ENCODE peak calls at places on chromosome 7, in six cellular contexts. Y is naive thymus-derived CD4-positive, alpha-beta T cell; M is AG09309; U is AG04450; S is CD4-positive, alpha-beta memory T cell; A is cardiac fibroblast. G is an unnamed sample.

GRCh38 chr7:24828871-24829661 is 71.8 kb upstream of the GSDME start:
- DNase-seq in Y (no peak), M (no peak), U (no peak), S (no peak), A (peak; percentile 73), G (no peak)

GRCh38 chr7:111312966-111313365 is 222.0 kb downstream of the LRRN3 start:
- DNase-seq in Y (no peak), M (no peak), U (no peak), S (no peak), A (peak; percentile 24), G (no peak)

GRCh38 chr7:108455833-108456677 is at the start of gene NRCAM:
- DNase-seq in Y (peak; percentile 30), M (no peak), U (no peak), S (no peak), A (peak; percentile 85), G (no peak)

GRCh38 chr7:124909808-124910207 is 19.8 kb downstream of the POT1 start:
- DNase-seq in Y (no peak), M (no peak), U (no peak), S (no peak), A (no peak), G (no peak)

GRCh38 chr7:131106681-131107342 is 220.9 kb upstream of the MKLN1 start:
- DNase-seq in Y (peak; percentile 77), M (no peak), U (no peak), S (peak; percentile 87), A (no peak), G (no peak)

GRCh38 chr7:108015740-108016139 is 12.8 kb upstream of the LAMB1 start:
- DNase-seq in Y (no peak), M (no peak), U (no peak), S (no peak), A (no peak), G (no peak)

GRCh38 chr7:41886257-41886905 is 183.5 kb upstream of the INHBA start:
- DNase-seq in Y (no peak), M (peak; percentile 91), U (peak; percentile 66), S (no peak), A (peak; percentile 83), G (no peak)

GRCh38 chr7:38382627-38383026 is 109.2 kb upstream of the TARP start:
- DNase-seq in Y (no peak), M (peak; percentile 32), U (no peak), S (no peak), A (peak; percentile 56), G (no peak)

GRCh38 chr7:30612658-30613265 is 18.1 kb downstream of the GARS1 start:
- DNase-seq in Y (no peak), M (no peak), U (peak; percentile 18), S (no peak), A (no peak), G (no peak)

GRCh38 chr7:87059525-87060287 is at the start of gene ELAPOR2:
- DNase-seq in Y (peak; percentile 68), M (no peak), U (no peak), S (peak; percentile 81), A (peak; percentile 41), G (peak; percentile 45)

GRCh38 chr7:115009139-115009538 is 87.2 kb downstream of the MDFIC start:
- DNase-seq in Y (no peak), M (no peak), U (no peak), S (no peak), A (no peak), G (no peak)

GRCh38 chr7:127871226-127871625 is 160.0 kb downstream of the LRRC4 start:
- DNase-seq in Y (no peak), M (no peak), U (no peak), S (no peak), A (no peak), G (no peak)

GRCh38 chr7:107691713-107692112 is 31.1 kb downstream of the SLC26A4 start:
- DNase-seq in Y (no peak), M (no peak), U (no peak), S (no peak), A (peak; percentile 59), G (no peak)

GRCh38 chr7:132760873-132761272 is 184.6 kb upstream of the PLXNA4 start:
- DNase-seq in Y (no peak), M (no peak), U (no peak), S (no peak), A (no peak), G (no peak)

GRCh38 chr7:86653919-86654659 is 10.4 kb downstream of the GRM3 start:
- DNase-seq in Y (no peak), M (no peak), U (no peak), S (no peak), A (peak; percentile 9), G (no peak)

GRCh38 chr7:138125598-138126111 is 49.4 kb downstream of the AKR1D1 start:
- DNase-seq in Y (no peak), M (no peak), U (no peak), S (no peak), A (no peak), G (no peak)

DNA sequence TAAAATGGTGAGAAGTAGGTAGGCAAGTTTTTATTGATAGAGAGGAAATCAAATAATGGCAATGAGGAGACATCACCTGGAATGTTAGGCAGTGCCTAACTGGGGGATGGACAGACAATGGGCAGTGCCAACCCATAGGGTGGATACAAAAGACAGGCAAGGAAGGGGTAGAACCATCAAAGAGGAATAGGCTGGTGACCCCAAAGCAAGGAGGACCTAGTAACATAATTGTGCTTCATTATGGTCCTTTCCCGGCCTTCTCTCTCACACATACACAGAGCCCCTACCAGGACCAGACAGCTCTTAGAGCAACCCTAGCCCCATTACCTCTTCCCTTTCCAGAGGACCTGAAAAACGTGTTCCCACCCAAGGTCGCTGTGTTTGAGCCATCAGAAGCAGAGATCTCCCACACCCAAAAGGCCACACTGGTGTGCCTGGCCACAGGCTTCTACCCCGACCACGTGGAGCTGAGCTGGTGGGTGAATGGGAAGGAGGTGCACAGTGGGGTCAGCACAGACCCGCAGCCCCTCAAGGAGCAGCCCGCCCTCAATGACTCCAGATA is 30.0 kb downstream of the PRSS2 start:
- DNase-seq in Y (no peak), M (no peak), U (no peak), S (no peak), A (no peak), G (no peak)
- H3K4me3 ChIP-seq in Y (peak overlapping the region; percentile 83), M (no peak overlapping the region), U (no peak overlapping the region), S (peak overlapping the region; percentile 84), A (no peak overlapping the region), G (no peak overlapping the region)

GRCh38 chr7:145497911-145498525 is 618.6 kb upstream of the CNTNAP2 start:
- DNase-seq in Y (no peak), M (no peak), U (no peak), S (no peak), A (no peak), G (no peak)
- H3K4me3 ChIP-seq in Y (no peak overlapping the region), M (no peak overlapping the region), U (no peak overlapping the region), S (no peak overlapping the region), A (no peak overlapping the region), G (no peak overlapping the region)

GRCh38 chr7:27109533-27110162 is 7.2 kb upstream of the HOXA2 start:
- DNase-seq in Y (no peak), M (no peak), U (no peak), S (no peak), A (no peak), G (no peak)

GRCh38 chr7:27110977-27111752 is 8.7 kb upstream of the HOXA2 start:
- DNase-seq in Y (no peak), M (no peak), U (no peak), S (no peak), A (no peak), G (no peak)

GRCh38 chr7:27108390-27109127 is 6.1 kb upstream of the HOXA2 start:
- DNase-seq in Y (no peak), M (no peak), U (no peak), S (no peak), A (no peak), G (no peak)

GRCh38 chr7:27111753-27112277 is 9.3 kb upstream of the HOXA2 start:
- DNase-seq in Y (no peak), M (no peak), U (no peak), S (no peak), A (no peak), G (no peak)

GRCh38 chr7:27110163-27110976 is 7.9 kb upstream of the HOXA2 start:
- DNase-seq in Y (no peak), M (no peak), U (peak; percentile 68), S (no peak), A (peak; percentile 64), G (no peak)
- H3K4me3 ChIP-seq in Y (no peak overlapping the region), M (no peak overlapping the region), U (peak overlapping the region; percentile 84), S (no peak overlapping the region), A (no peak overlapping the region), G (no peak overlapping the region)

GRCh38 chr7:2508327-2509231 is 11.0 kb upstream of the LFNG start:
- DNase-seq in Y (peak; percentile 93), M (peak; percentile 40), U (no peak), S (peak; percentile 96), A (peak; percentile 40), G (peak; percentile 70)
- H3K4me3 ChIP-seq in Y (peak overlapping the region; percentile 61), M (no peak overlapping the region), U (no peak overlapping the region), S (peak overlapping the region; percentile 39), A (no peak overlapping the region), G (peak overlapping the region; percentile 7)

DNA sequence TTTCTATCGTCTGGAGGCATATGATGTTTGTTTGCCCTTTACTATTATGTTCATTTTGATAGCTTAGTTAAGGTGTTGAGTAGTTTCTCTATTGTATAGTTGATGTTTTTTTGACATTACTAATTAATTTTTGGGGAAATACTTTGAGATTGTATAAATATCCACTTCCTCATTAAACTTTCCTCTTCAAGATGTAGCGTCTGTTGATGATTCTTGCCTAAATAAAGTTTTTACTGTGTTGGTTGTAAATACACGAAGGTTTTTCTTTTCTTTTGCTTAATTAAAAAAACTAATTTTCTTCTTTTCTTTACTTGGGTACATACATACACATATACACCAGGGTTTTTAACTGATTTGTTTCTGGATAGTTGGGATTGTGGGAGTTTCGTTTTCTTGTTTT is 8.5 kb downstream of the KMT2E start:
- DNase-seq in Y (no peak), M (no peak), U (no peak), S (no peak), A (no peak), G (no peak)
- H3K4me3 ChIP-seq in Y (no peak overlapping the region), M (no peak overlapping the region), U (no peak overlapping the region), S (no peak overlapping the region), A (no peak overlapping the region), G (no peak overlapping the region)

GRCh38 chr7:105775580-105775979 is 100.8 kb downstream of the ATXN7L1 start:
- DNase-seq in Y (no peak), M (no peak), U (no peak), S (no peak), A (no peak), G (no peak)
- H3K4me3 ChIP-seq in Y (no peak overlapping the region), M (no peak overlapping the region), U (no peak overlapping the region), S (no peak overlapping the region), A (no peak overlapping the region), G (no peak overlapping the region)

G was measured in Jurkat, Clone E6-1.